ENCODE peak calls at places on chromosomes 7 and 10, in four cellular contexts. W, M, Z and B are unnamed samples.

GRCh38 chr7:128389815-128390329 is 19.9 kb downstream of the IMPDH1 start:
- DNase-seq in W (no peak), Z (no peak), M (no peak), B (no peak)

GRCh38 chr10:62083413-62083794 is 181.9 kb downstream of the ARID5B start:
- DNase-seq in Z (no peak), M (no peak), W (no peak), B (no peak)

GRCh38 chr7:12951397-12951801 is 264.0 kb downstream of the ARL4A start:
- DNase-seq in M (no peak), W (peak), Z (no peak), B (no peak)

GRCh38 chr10:27529010-27529783 is 25.1 kb downstream of the RAB18 start:
- DNase-seq in Z (no peak), W (no peak), M (no peak), B (no peak)

GRCh38 chr7:124783271-124783670 is 17.7 kb upstream of the GPR37 start:
- DNase-seq in Z (no peak), W (no peak), M (no peak), B (no peak)

GRCh38 chr10:1035201-1035600 is 9.5 kb upstream of the IDI2 start:
- DNase-seq in W (no peak), Z (no peak), M (no peak), B (no peak)

GRCh38 chr7:116583653-116584052 is 58.8 kb downstream of the CAV1 start:
- DNase-seq in W (no peak), M (no peak), Z (no peak), B (no peak)

GRCh38 chr7:98573816-98574215 is 43.3 kb upstream of the NPTX2 start:
- DNase-seq in M (no peak), W (no peak), Z (no peak), B (no peak)

GRCh38 chr7:82443801-82444219 is 233 bp upstream of the CACNA2D1 start:
- DNase-seq in Z (peak), M (peak), W (peak), B (peak)

GRCh38 chr7:138666385-138666784 is 34.8 kb downstream of the SVOPL start:
- DNase-seq in Z (no peak), M (no peak), W (no peak), B (no peak)